ENCODE peak calls at places on chromosome 9, in seven cellular contexts. One of them, this sample, is unnamed.

GRCh38 chr9:112112941-112113399 is 62.1 kb downstream of the SUSD1 start:
- DNase-seq in LoVo: peak; percentile 56
- DNase-seq in pons: no peak
- DNase-seq in stimulated activated CD4-positive, alpha-beta T cell treated with anti-CD3 and anti-CD28 coated beads, Interleukin-1b, Interleukin-23, amount 100 ng/mL, for 4 hours: peak; percentile 1
- DNase-seq in uterus: no peak
- DNase-seq in kidney glomerular epithelial cell: peak; percentile 95
- DNase-seq in AG09319: no peak
- DNase-seq in this sample: peak; percentile 58

GRCh38 chr9:114745108-114745848 is 60.6 kb downstream of the TNFSF15 start:
- DNase-seq in LoVo: no peak
- DNase-seq in pons: peak; percentile 77
- DNase-seq in kidney glomerular epithelial cell: no peak
- DNase-seq in stimulated activated CD4-positive, alpha-beta T cell treated with anti-CD3 and anti-CD28 coated beads, Interleukin-1b, Interleukin-23, amount 100 ng/mL, for 4 hours: no peak
- DNase-seq in AG09319: peak; percentile 22
- DNase-seq in uterus: no peak
- DNase-seq in this sample: no peak

GRCh38 chr9:16236882-16237281 is 633.6 kb downstream of the BNC2 start:
- DNase-seq in LoVo: no peak
- DNase-seq in stimulated activated CD4-positive, alpha-beta T cell treated with anti-CD3 and anti-CD28 coated beads, Interleukin-1b, Interleukin-23, amount 100 ng/mL, for 4 hours: no peak
- DNase-seq in AG09319: no peak
- DNase-seq in uterus: no peak
- DNase-seq in pons: no peak
- DNase-seq in kidney glomerular epithelial cell: peak; percentile 85
- DNase-seq in this sample: no peak

GRCh38 chr9:126956929-126957686 is 42.5 kb downstream of the RALGPS1 start:
- DNase-seq in LoVo: peak; percentile 9
- DNase-seq in stimulated activated CD4-positive, alpha-beta T cell treated with anti-CD3 and anti-CD28 coated beads, Interleukin-1b, Interleukin-23, amount 100 ng/mL, for 4 hours: no peak
- DNase-seq in kidney glomerular epithelial cell: peak; percentile 6
- DNase-seq in AG09319: no peak
- DNase-seq in pons: peak; percentile 19
- DNase-seq in uterus: no peak
- DNase-seq in this sample: no peak

GRCh38 chr9:78578016-78578555 is 281.2 kb downstream of the PSAT1 start:
- DNase-seq in pons: no peak
- DNase-seq in uterus: no peak
- DNase-seq in kidney glomerular epithelial cell: no peak
- DNase-seq in LoVo: no peak
- DNase-seq in stimulated activated CD4-positive, alpha-beta T cell treated with anti-CD3 and anti-CD28 coated beads, Interleukin-1b, Interleukin-23, amount 100 ng/mL, for 4 hours: no peak
- DNase-seq in AG09319: peak; percentile 25
- DNase-seq in this sample: no peak

GRCh38 chr9:36407122-36407723 is 7.2 kb upstream of the RNF38 start:
- DNase-seq in kidney glomerular epithelial cell: peak; percentile 57
- DNase-seq in stimulated activated CD4-positive, alpha-beta T cell treated with anti-CD3 and anti-CD28 coated beads, Interleukin-1b, Interleukin-23, amount 100 ng/mL, for 4 hours: peak; percentile 23
- DNase-seq in pons: peak; percentile 81
- DNase-seq in uterus: peak; percentile 56
- DNase-seq in AG09319: peak; percentile 43
- DNase-seq in LoVo: peak; percentile 71
- DNase-seq in this sample: no peak

GRCh38 chr9:93132287-93132927 is 1.6 kb downstream of the NINJ1 start:
- DNase-seq in LoVo: peak; percentile 14
- DNase-seq in AG09319: no peak
- DNase-seq in kidney glomerular epithelial cell: peak; percentile 18
- DNase-seq in stimulated activated CD4-positive, alpha-beta T cell treated with anti-CD3 and anti-CD28 coated beads, Interleukin-1b, Interleukin-23, amount 100 ng/mL, for 4 hours: no peak
- DNase-seq in pons: peak; percentile 66
- DNase-seq in uterus: peak; percentile 47
- DNase-seq in this sample: no peak

GRCh38 chr9:121201045-121201737 is 478 bp downstream of the RAB14 start:
- DNase-seq in AG09319: no peak
- DNase-seq in stimulated activated CD4-positive, alpha-beta T cell treated with anti-CD3 and anti-CD28 coated beads, Interleukin-1b, Interleukin-23, amount 100 ng/mL, for 4 hours: peak; percentile 36
- DNase-seq in pons: no peak
- DNase-seq in kidney glomerular epithelial cell: no peak
- DNase-seq in LoVo: peak; percentile 22
- DNase-seq in uterus: no peak
- DNase-seq in this sample: no peak

GRCh38 chr9:76127637-76128036 is 237.2 kb downstream of the PCSK5 start:
- DNase-seq in kidney glomerular epithelial cell: no peak
- DNase-seq in LoVo: no peak
- DNase-seq in pons: no peak
- DNase-seq in stimulated activated CD4-positive, alpha-beta T cell treated with anti-CD3 and anti-CD28 coated beads, Interleukin-1b, Interleukin-23, amount 100 ng/mL, for 4 hours: no peak
- DNase-seq in AG09319: no peak
- DNase-seq in uterus: no peak
- DNase-seq in this sample: no peak

GRCh38 chr9:37904647-37905505 is 949 bp upstream of the SLC25A51 start:
- DNase-seq in stimulated activated CD4-positive, alpha-beta T cell treated with anti-CD3 and anti-CD28 coated beads, Interleukin-1b, Interleukin-23, amount 100 ng/mL, for 4 hours: no peak
- DNase-seq in LoVo: peak; percentile 25
- DNase-seq in kidney glomerular epithelial cell: no peak
- DNase-seq in uterus: no peak
- DNase-seq in pons: no peak
- DNase-seq in AG09319: no peak
- DNase-seq in this sample: no peak

GRCh38 chr9:114048533-114049452 is 29.3 kb downstream of the AMBP start:
- DNase-seq in kidney glomerular epithelial cell: no peak
- DNase-seq in uterus: no peak
- DNase-seq in LoVo: no peak
- DNase-seq in pons: no peak
- DNase-seq in AG09319: no peak
- DNase-seq in stimulated activated CD4-positive, alpha-beta T cell treated with anti-CD3 and anti-CD28 coated beads, Interleukin-1b, Interleukin-23, amount 100 ng/mL, for 4 hours: no peak
- DNase-seq in this sample: no peak

GRCh38 chr9:17802249-17802857 is 223.5 kb downstream of the SH3GL2 start:
- DNase-seq in stimulated activated CD4-positive, alpha-beta T cell treated with anti-CD3 and anti-CD28 coated beads, Interleukin-1b, Interleukin-23, amount 100 ng/mL, for 4 hours: no peak
- DNase-seq in pons: no peak
- DNase-seq in uterus: no peak
- DNase-seq in kidney glomerular epithelial cell: peak; percentile 16
- DNase-seq in LoVo: peak; percentile 17
- DNase-seq in AG09319: no peak
- DNase-seq in this sample: no peak

GRCh38 chr9:105651806-105652205 is 10.5 kb upstream of the TAL2 start:
- DNase-seq in uterus: no peak
- DNase-seq in stimulated activated CD4-positive, alpha-beta T cell treated with anti-CD3 and anti-CD28 coated beads, Interleukin-1b, Interleukin-23, amount 100 ng/mL, for 4 hours: no peak
- DNase-seq in LoVo: no peak
- DNase-seq in kidney glomerular epithelial cell: no peak
- DNase-seq in pons: no peak
- DNase-seq in AG09319: no peak
- DNase-seq in this sample: no peak

GRCh38 chr9:117300686-117301085 is 114.2 kb downstream of the ASTN2 start:
- DNase-seq in LoVo: no peak
- DNase-seq in kidney glomerular epithelial cell: no peak
- DNase-seq in pons: no peak
- DNase-seq in stimulated activated CD4-positive, alpha-beta T cell treated with anti-CD3 and anti-CD28 coated beads, Interleukin-1b, Interleukin-23, amount 100 ng/mL, for 4 hours: no peak
- DNase-seq in uterus: no peak
- DNase-seq in AG09319: no peak
- DNase-seq in this sample: no peak

GRCh38 chr9:75892168-75892901 is 1.9 kb downstream of the PCSK5 start:
- DNase-seq in uterus: peak; percentile 58
- DNase-seq in LoVo: peak; percentile 25
- DNase-seq in kidney glomerular epithelial cell: no peak
- DNase-seq in AG09319: no peak
- DNase-seq in stimulated activated CD4-positive, alpha-beta T cell treated with anti-CD3 and anti-CD28 coated beads, Interleukin-1b, Interleukin-23, amount 100 ng/mL, for 4 hours: peak; percentile 23
- DNase-seq in pons: no peak
- DNase-seq in this sample: no peak

GRCh38 chr9:131254107-131254491 is 22.2 kb downstream of the FAM78A start:
- DNase-seq in uterus: no peak
- DNase-seq in stimulated activated CD4-positive, alpha-beta T cell treated with anti-CD3 and anti-CD28 coated beads, Interleukin-1b, Interleukin-23, amount 100 ng/mL, for 4 hours: no peak
- DNase-seq in AG09319: no peak
- DNase-seq in kidney glomerular epithelial cell: no peak
- DNase-seq in pons: peak; percentile 79
- DNase-seq in LoVo: no peak
- DNase-seq in this sample: no peak

GRCh38 chr9:137049544-137050449 is 3.8 kb upstream of the NPDC1 start:
- DNase-seq in LoVo: peak; percentile 30
- DNase-seq in pons: no peak
- DNase-seq in AG09319: no peak
- DNase-seq in stimulated activated CD4-positive, alpha-beta T cell treated with anti-CD3 and anti-CD28 coated beads, Interleukin-1b, Interleukin-23, amount 100 ng/mL, for 4 hours: peak; percentile 48
- DNase-seq in uterus: no peak
- DNase-seq in kidney glomerular epithelial cell: no peak
- DNase-seq in this sample: no peak

GRCh38 chr9:130042406-130042930 is 521 bp downstream of the FNBP1 start:
- DNase-seq in AG09319: no peak
- DNase-seq in pons: no peak
- DNase-seq in kidney glomerular epithelial cell: no peak
- DNase-seq in stimulated activated CD4-positive, alpha-beta T cell treated with anti-CD3 and anti-CD28 coated beads, Interleukin-1b, Interleukin-23, amount 100 ng/mL, for 4 hours: peak; percentile 40
- DNase-seq in uterus: peak; percentile 41
- DNase-seq in LoVo: no peak
- DNase-seq in this sample: no peak

GRCh38 chr9:69465473-69465872 is 140.5 kb downstream of the ENTREP1 start:
- DNase-seq in pons: no peak
- DNase-seq in kidney glomerular epithelial cell: no peak
- DNase-seq in LoVo: no peak
- DNase-seq in stimulated activated CD4-positive, alpha-beta T cell treated with anti-CD3 and anti-CD28 coated beads, Interleukin-1b, Interleukin-23, amount 100 ng/mL, for 4 hours: no peak
- DNase-seq in uterus: peak; percentile 32
- DNase-seq in AG09319: no peak
- DNase-seq in this sample: no peak

GRCh38 chr9:75552941-75553340 is 337.5 kb upstream of the PCSK5 start:
- DNase-seq in pons: no peak
- DNase-seq in uterus: no peak
- DNase-seq in kidney glomerular epithelial cell: no peak
- DNase-seq in LoVo: no peak
- DNase-seq in stimulated activated CD4-positive, alpha-beta T cell treated with anti-CD3 and anti-CD28 coated beads, Interleukin-1b, Interleukin-23, amount 100 ng/mL, for 4 hours: no peak
- DNase-seq in AG09319: no peak
- DNase-seq in this sample: no peak

GRCh38 chr9:31519011-31519410 is 865.4 kb upstream of the ACO1 start:
- DNase-seq in stimulated activated CD4-positive, alpha-beta T cell treated with anti-CD3 and anti-CD28 coated beads, Interleukin-1b, Interleukin-23, amount 100 ng/mL, for 4 hours: peak; percentile 27
- DNase-seq in pons: no peak
- DNase-seq in AG09319: no peak
- DNase-seq in LoVo: no peak
- DNase-seq in uterus: no peak
- DNase-seq in kidney glomerular epithelial cell: no peak
- DNase-seq in this sample: no peak

GRCh38 chr9:129783516-129784361 is 19.2 kb upstream of the TOR1B start:
- DNase-seq in kidney glomerular epithelial cell: peak; percentile 58
- DNase-seq in pons: peak; percentile 77
- DNase-seq in uterus: peak; percentile 70
- DNase-seq in LoVo: peak; percentile 75
- DNase-seq in AG09319: no peak
- DNase-seq in stimulated activated CD4-positive, alpha-beta T cell treated with anti-CD3 and anti-CD28 coated beads, Interleukin-1b, Interleukin-23, amount 100 ng/mL, for 4 hours: peak; percentile 43
- DNase-seq in this sample: no peak

This sample was measured in kidney epithelial cell.